ENCODE peak calls at places on chromosomes 13 and 19, in four cellular contexts. P, V, A and X are unnamed samples.
A peak's percentile ranks its signal among the peaks of the same experiment; 100 is the strongest.

GRCh38 chr19:6092329-6093286 is 17.7 kb downstream of the RFX2 start:
- DNase-seq in P (peak; percentile 96), V (peak; percentile 78), A (no peak), X (no peak)

GRCh38 chr13:45859682-45860081 is 8.1 kb upstream of the SIAH3 start:
- DNase-seq in P (no peak), V (no peak), A (no peak), X (no peak)

GRCh38 chr19:3275068-3275582 is 50.7 kb downstream of the CELF5 start:
- DNase-seq in P (peak; percentile 85), V (no peak), A (no peak), X (no peak)

GRCh38 chr19:17679526-17680234 is 8.5 kb downstream of the UNC13A start:
- DNase-seq in P (no peak), V (no peak), A (no peak), X (no peak)

GRCh38 chr19:3186891-3187661 is 1.3 kb downstream of the NCLN start:
- DNase-seq in P (no peak), V (no peak), A (no peak), X (no peak)

GRCh38 chr13:24675806-24676570 is 4.2 kb upstream of the ATP12A start:
- DNase-seq in P (no peak), V (no peak), A (no peak), X (no peak)

GRCh38 chr13:100334209-100334608 is 245.3 kb downstream of the PCCA start:
- DNase-seq in P (peak; percentile 69), V (no peak), A (no peak), X (no peak)

GRCh38 chr13:108915634-108916497 is 286.5 kb downstream of the MYO16 start:
- DNase-seq in P (no peak), V (peak; percentile 99), A (peak; percentile 65), X (peak; percentile 84)

GRCh38 chr19:2253106-2254051 is 2.8 kb downstream of the JSRP1 start:
- DNase-seq in P (no peak), V (no peak), A (no peak), X (no peak)

GRCh38 chr19:42634409-42635232 is 39.9 kb upstream of the CEACAM8 start:
- DNase-seq in P (peak; percentile 3), V (peak; percentile 38), A (no peak), X (no peak)

GRCh38 chr13:67224148-67224846 is 5.8 kb downstream of the PCDH9 start:
- DNase-seq in P (peak; percentile 95), V (peak; percentile 87), A (peak; percentile 68), X (peak; percentile 39)

GRCh38 chr13:31431722-31432137 is 232.0 kb downstream of the B3GLCT start:
- DNase-seq in P (peak; percentile 15), V (peak; percentile 25), A (no peak), X (no peak)